ENCODE peak calls at places on chromosome 3, in six cellular contexts. O, T, X, D, W and J are unnamed samples.

GRCh38 chr3:55511895-55512585 is 24.9 kb upstream of the WNT5A start:
- DNase-seq in X (peak), W (no peak), T (no peak), D (no peak), O (no peak), J (no peak)

GRCh38 chr3:39260957-39261356 is 18.9 kb downstream of the CX3CR1 start:
- DNase-seq in T (peak), D (peak), W (peak), X (peak), O (peak), J (peak)

GRCh38 chr3:99023590-99024192 is 122.2 kb upstream of the DCBLD2 start:
- DNase-seq in W (peak), D (peak), X (peak), T (peak), O (no peak), J (no peak)

GRCh38 chr3:43286886-43287301 is 554 bp downstream of the SNRK start:
- DNase-seq in T (peak), O (no peak), D (peak), X (peak), W (no peak), J (no peak)

GRCh38 chr3:37862219-37862711 is 585 bp downstream of the CTDSPL start:
- DNase-seq in T (peak), O (peak), X (peak), D (peak), W (no peak), J (no peak)

GRCh38 chr3:99720985-99721632 is 82.7 kb downstream of the COL8A1 start:
- DNase-seq in W (no peak), D (no peak), X (no peak), T (no peak), O (no peak), J (no peak)

GRCh38 chr3:113594066-113594465 is 61.7 kb downstream of the SIDT1 start:
- DNase-seq in D (no peak), O (no peak), T (no peak), X (no peak), W (no peak), J (no peak)

GRCh38 chr3:44442591-44443309 is 34.7 kb downstream of the ZNF445 start:
- DNase-seq in X (no peak), W (no peak), O (no peak), D (no peak), T (no peak), J (no peak)

GRCh38 chr3:15331606-15332404 is 581 bp downstream of the SH3BP5 start:
- DNase-seq in T (peak), D (no peak), X (no peak), W (no peak), O (no peak), J (no peak)

GRCh38 chr3:18987862-18988447 is 160.4 kb upstream of the KCNH8 start:
- DNase-seq in X (no peak), T (no peak), D (no peak), W (no peak), O (no peak), J (no peak)